ENCODE peak calls at places on chromosomes 3 and 15, in five cellular contexts. One of them, this sample, is unnamed.

GRCh38 chr15:85795669-85796305 is 1.1 kb upstream of the KLHL25 start:
- DNase-seq in fibroblast of lung: no peak
- DNase-seq in neuronal stem cell: no peak
- DNase-seq in OCI-LY7: no peak
- DNase-seq in GM23248: no peak
- DNase-seq in this sample: no peak

GRCh38 chr3:48688032-48688736 is 2.5 kb upstream of the NCKIPSD start:
- DNase-seq in neuronal stem cell: no peak
- DNase-seq in fibroblast of lung: peak; percentile 27
- DNase-seq in OCI-LY7: no peak
- DNase-seq in GM23248: no peak
- DNase-seq in this sample: peak; percentile 84

GRCh38 chr15:97759363-97759762 is 201.1 kb upstream of the ARRDC4 start:
- DNase-seq in fibroblast of lung: peak; percentile 94
- DNase-seq in neuronal stem cell: no peak
- DNase-seq in OCI-LY7: no peak
- DNase-seq in GM23248: peak; percentile 44
- DNase-seq in this sample: no peak

GRCh38 chr15:30984542-30984941 is 6.9 kb downstream of the MTMR10 start:
- DNase-seq in neuronal stem cell: no peak
- DNase-seq in fibroblast of lung: no peak
- DNase-seq in OCI-LY7: no peak
- DNase-seq in GM23248: no peak
- DNase-seq in this sample: no peak

GRCh38 chr3:139586420-139587017 is 47.0 kb upstream of the RBP1 start:
- DNase-seq in OCI-LY7: no peak
- DNase-seq in neuronal stem cell: no peak
- DNase-seq in GM23248: no peak
- DNase-seq in fibroblast of lung: no peak
- DNase-seq in this sample: no peak

GRCh38 chr15:62021991-62022600 is 38.2 kb downstream of the VPS13C start:
- DNase-seq in neuronal stem cell: no peak
- DNase-seq in GM23248: peak; percentile 5
- DNase-seq in fibroblast of lung: no peak
- DNase-seq in OCI-LY7: peak; percentile 8
- DNase-seq in this sample: no peak

GRCh38 chr15:58770519-58770856 is 614 bp upstream of the MINDY2 start:
- DNase-seq in fibroblast of lung: peak; percentile 84
- DNase-seq in GM23248: peak; percentile 91
- DNase-seq in OCI-LY7: peak; percentile 56
- DNase-seq in neuronal stem cell: no peak
- DNase-seq in this sample: peak; percentile 84

GRCh38 chr3:157300091-157300490 is 136.6 kb upstream of the PTX3 start:
- DNase-seq in OCI-LY7: no peak
- DNase-seq in GM23248: peak; percentile 21
- DNase-seq in fibroblast of lung: no peak
- DNase-seq in neuronal stem cell: no peak
- DNase-seq in this sample: no peak

GRCh38 chr15:70480196-70480856 is 283.0 kb downstream of the UACA start:
- DNase-seq in fibroblast of lung: no peak
- DNase-seq in neuronal stem cell: no peak
- DNase-seq in GM23248: no peak
- DNase-seq in OCI-LY7: no peak
- DNase-seq in this sample: no peak

DNA sequence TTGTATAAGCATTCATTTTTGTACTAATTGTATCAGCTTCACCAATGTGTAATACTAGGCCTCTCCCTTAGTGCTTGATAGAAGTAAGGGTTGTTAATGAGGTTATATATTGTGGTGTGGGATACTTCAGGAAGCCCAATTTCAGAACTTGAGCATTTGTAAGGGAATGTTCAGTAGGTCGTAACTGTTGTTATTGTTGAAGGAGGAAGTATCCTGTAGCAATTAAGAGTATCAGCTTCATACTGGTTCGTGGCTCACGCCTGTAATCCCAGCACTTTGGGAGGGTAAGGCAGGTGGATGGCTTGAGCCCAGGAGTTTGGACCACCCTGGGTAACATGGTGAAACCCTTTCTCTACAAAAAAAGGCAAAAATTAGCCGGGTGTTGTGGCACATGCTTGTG is 30.6 kb downstream of the IQGAP1 start:
- DNase-seq in neuronal stem cell: no peak
- DNase-seq in OCI-LY7: no peak
- DNase-seq in GM23248: no peak
- DNase-seq in fibroblast of lung: no peak
- DNase-seq in this sample: no peak
- H2AFZ ChIP-seq in neuronal stem cell: no peak overlapping the region
- H2AFZ ChIP-seq in OCI-LY7: no peak overlapping the region
- H2AFZ ChIP-seq in GM23248: no peak overlapping the region
- H2AFZ ChIP-seq in fibroblast of lung: no peak overlapping the region
- H2AFZ ChIP-seq in this sample: no peak overlapping the region

GRCh38 chr15:90212221-90213079 is 11.3 kb downstream of the SEMA4B start:
- DNase-seq in neuronal stem cell: no peak
- DNase-seq in OCI-LY7: no peak
- DNase-seq in fibroblast of lung: no peak
- DNase-seq in GM23248: no peak
- DNase-seq in this sample: no peak

GRCh38 chr15:90211440-90212168 is 10.5 kb downstream of the SEMA4B start:
- DNase-seq in fibroblast of lung: peak; percentile 52
- DNase-seq in GM23248: peak; percentile 36
- DNase-seq in neuronal stem cell: no peak
- DNase-seq in OCI-LY7: no peak
- DNase-seq in this sample: peak; percentile 67

GRCh38 chr15:90213123-90213817 is 12.1 kb downstream of the SEMA4B start:
- DNase-seq in GM23248: no peak
- DNase-seq in neuronal stem cell: no peak
- DNase-seq in OCI-LY7: no peak
- DNase-seq in fibroblast of lung: no peak
- DNase-seq in this sample: no peak

GRCh38 chr15:90213818-90214204 is 12.7 kb downstream of the SEMA4B start:
- DNase-seq in neuronal stem cell: no peak
- DNase-seq in GM23248: no peak
- DNase-seq in OCI-LY7: no peak
- DNase-seq in fibroblast of lung: no peak
- DNase-seq in this sample: no peak

DNA sequence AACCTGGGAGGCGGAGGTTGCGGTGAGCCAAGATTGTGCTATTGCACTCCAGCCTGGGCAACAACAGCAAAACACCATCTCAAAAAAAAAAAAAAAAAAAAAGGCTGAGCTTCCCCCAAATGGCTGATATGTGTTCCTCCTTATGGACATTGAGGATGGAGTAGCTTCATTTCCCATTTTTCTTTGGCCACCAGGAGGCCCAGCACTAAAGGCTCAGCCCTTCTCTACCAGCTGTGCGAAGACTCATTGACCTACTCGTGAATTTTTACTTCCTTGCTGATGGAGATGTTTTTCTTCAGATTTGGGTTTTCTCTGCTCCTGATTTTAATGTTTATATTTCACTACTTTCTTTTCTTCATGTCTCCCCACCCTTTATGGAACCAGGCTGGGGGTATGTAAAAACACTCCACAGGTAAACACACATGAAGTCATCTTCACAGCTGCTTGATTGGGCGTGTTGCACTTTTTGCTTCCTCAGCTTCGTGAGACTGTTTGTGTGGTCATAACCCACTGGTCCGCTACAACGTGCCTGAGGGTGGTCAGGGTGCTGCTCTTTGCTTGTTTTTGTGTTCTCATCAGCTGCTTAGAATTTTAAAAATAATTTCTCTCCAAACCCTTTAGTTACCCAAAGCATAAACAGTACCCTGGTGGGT is 13.5 kb downstream of the SEMA4B start:
- DNase-seq in neuronal stem cell: no peak
- DNase-seq in fibroblast of lung: no peak
- DNase-seq in GM23248: peak; percentile 42
- DNase-seq in OCI-LY7: no peak
- DNase-seq in this sample: no peak
- H3K4me1 ChIP-seq in neuronal stem cell: no peaks in the 10 kb centered on the region
- H3K4me1 ChIP-seq in fibroblast of lung: no peaks in the 10 kb centered on the region
- H3K4me1 ChIP-seq in GM23248: no peaks in the 10 kb centered on the region
- H3K4me1 ChIP-seq in OCI-LY7: peaks cover 11% of the 10 kb centered on the region
- H3K4me1 ChIP-seq in this sample: peaks cover 6% of the 10 kb centered on the region

GRCh38 chr3:99199021-99199420 is 297.5 kb upstream of the DCBLD2 start:
- DNase-seq in neuronal stem cell: no peak
- DNase-seq in GM23248: no peak
- DNase-seq in fibroblast of lung: no peak
- DNase-seq in OCI-LY7: no peak
- DNase-seq in this sample: no peak
- H2AFZ ChIP-seq in neuronal stem cell: no peak overlapping the region
- H2AFZ ChIP-seq in GM23248: no peak overlapping the region
- H2AFZ ChIP-seq in fibroblast of lung: no peak overlapping the region
- H2AFZ ChIP-seq in OCI-LY7: no peak overlapping the region
- H2AFZ ChIP-seq in this sample: no peak overlapping the region

DNA sequence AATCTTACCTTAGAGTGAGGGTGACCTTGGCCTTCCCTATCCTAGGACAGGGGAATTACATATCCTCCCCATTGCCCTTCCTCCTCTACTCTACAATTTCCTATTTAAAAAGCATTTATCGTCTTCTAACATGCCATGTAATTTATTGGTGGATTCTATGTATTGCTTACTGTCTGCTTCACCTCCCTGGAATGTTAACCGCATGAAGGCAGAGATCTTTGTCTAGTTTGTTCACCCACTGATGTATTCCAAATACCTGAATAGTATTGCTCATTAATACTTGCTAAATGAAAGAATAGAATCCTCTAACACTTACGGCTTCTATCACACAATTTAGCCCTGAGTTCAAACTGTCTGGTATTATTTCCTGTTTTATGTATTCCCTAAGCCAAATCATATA is 68.6 kb downstream of the PPARG start:
- DNase-seq in GM23248: no peak
- DNase-seq in neuronal stem cell: no peak
- DNase-seq in OCI-LY7: no peak
- DNase-seq in fibroblast of lung: no peak
- DNase-seq in this sample: no peak
- H3K4me1 ChIP-seq in GM23248: no peaks in the 10 kb centered on the region
- H3K4me1 ChIP-seq in neuronal stem cell: no peaks in the 10 kb centered on the region
- H3K4me1 ChIP-seq in OCI-LY7: no peaks in the 10 kb centered on the region
- H3K4me1 ChIP-seq in fibroblast of lung: no peaks in the 10 kb centered on the region
- H3K4me1 ChIP-seq in this sample: peaks cover 2% of the 10 kb centered on the region

GRCh38 chr3:146590521-146590920 is 14.6 kb downstream of the PLSCR5 start:
- DNase-seq in OCI-LY7: no peak
- DNase-seq in fibroblast of lung: peak; percentile 54
- DNase-seq in neuronal stem cell: no peak
- DNase-seq in GM23248: peak; percentile 58
- DNase-seq in this sample: peak; percentile 40
- H2AFZ ChIP-seq in OCI-LY7: no peak overlapping the region
- H2AFZ ChIP-seq in fibroblast of lung: peak overlapping the region; percentile 15
- H2AFZ ChIP-seq in neuronal stem cell: no peak overlapping the region
- H2AFZ ChIP-seq in GM23248: peak overlapping the region; percentile 21
- H2AFZ ChIP-seq in this sample: no peak overlapping the region